ENCODE peak calls at places on chromosomes 2 and 18, in nine cellular contexts. S is kidney; T is sigmoid colon; F is endothelial cell of umbilical vein; Z is RWPE2; A is colonic mucosa; N is ascending aorta; P is H9; K is CD8-positive, alpha-beta memory T cell. E is an unnamed sample.
A peak's percentile ranks its signal among the peaks of the same experiment; 100 is the strongest.

GRCh38 chr2:240170354-240170735 is 29.9 kb upstream of the OTOS start:
- DNase-seq in S (peak; percentile 19), T (no peak), F (no peak), Z (peak; percentile 21), A (no peak), N (no peak), P (no peak), K (no peak), E (no peak)

GRCh38 chr2:100894531-100895156 is 74.7 kb downstream of the NPAS2 start:
- DNase-seq in S (no peak), T (no peak), F (no peak), Z (no peak), A (no peak), N (no peak), P (no peak), K (no peak), E (no peak)

GRCh38 chr2:27989149-27989548 is 98.6 kb downstream of the BABAM2 start:
- DNase-seq in S (no peak), T (no peak), F (no peak), Z (no peak), A (no peak), N (no peak), P (no peak), K (no peak), E (no peak)

GRCh38 chr2:206274434-206275273 is at the start of gene ZDBF2:
- DNase-seq in S (peak; percentile 82), T (peak; percentile 69), F (peak; percentile 73), Z (no peak), A (peak; percentile 45), N (no peak), P (peak; percentile 84), K (peak; percentile 66), E (no peak)

GRCh38 chr18:54480616-54481015 is 110.4 kb upstream of the DYNAP start:
- DNase-seq in S (no peak), T (no peak), F (no peak), Z (no peak), A (no peak), N (no peak), P (peak; percentile 28), K (no peak), E (no peak)

GRCh38 chr18:79900610-79901570 is 50.6 kb downstream of the SLC66A2 start:
- DNase-seq in S (peak; percentile 71), T (peak; percentile 48), F (no peak), Z (peak; percentile 43), A (no peak), N (no peak), P (no peak), K (peak; percentile 43), E (no peak)

GRCh38 chr2:3434654-3435053 is 55.2 kb downstream of the TRAPPC12 start:
- DNase-seq in S (no peak), T (no peak), F (no peak), Z (no peak), A (no peak), N (no peak), P (no peak), K (no peak), E (no peak)

GRCh38 chr2:191321861-191322662 is 76.9 kb downstream of the MYO1B start:
- DNase-seq in S (no peak), T (no peak), F (peak; percentile 33), Z (no peak), A (no peak), N (no peak), P (peak; percentile 81), K (no peak), E (no peak)

GRCh38 chr2:18514838-18515461 is 45.5 kb downstream of the RDH14 start:
- DNase-seq in S (no peak), T (no peak), F (no peak), Z (no peak), A (no peak), N (no peak), P (no peak), K (no peak), E (no peak)

GRCh38 chr2:239905306-239905705 is 119.8 kb downstream of the NDUFA10 start:
- DNase-seq in S (no peak), T (no peak), F (no peak), Z (no peak), A (no peak), N (no peak), P (peak; percentile 10), K (no peak), E (no peak)

GRCh38 chr18:23683671-23684070 is 5.6 kb upstream of the LAMA3 start:
- DNase-seq in S (no peak), T (no peak), F (no peak), Z (no peak), A (no peak), N (no peak), P (no peak), K (no peak), E (no peak)

GRCh38 chr2:216765810-216766259 is 70.5 kb upstream of the IGFBP5 start:
- DNase-seq in S (no peak), T (no peak), F (no peak), Z (no peak), A (no peak), N (no peak), P (peak; percentile 93), K (no peak), E (no peak)

GRCh38 chr18:23134780-23135678 is at the start of gene CABLES1:
- DNase-seq in S (peak; percentile 90), T (peak; percentile 84), F (peak; percentile 84), Z (no peak), A (peak; percentile 68), N (no peak), P (peak; percentile 55), K (no peak), E (no peak)

GRCh38 chr2:6780765-6781274 is 84.9 kb downstream of the CMPK2 start:
- DNase-seq in S (peak; percentile 76), T (peak; percentile 69), F (peak; percentile 50), Z (no peak), A (peak; percentile 23), N (no peak), P (no peak), K (no peak), E (no peak)

GRCh38 chr2:226399006-226399405 is 400.6 kb downstream of the IRS1 start:
- DNase-seq in S (no peak), T (no peak), F (no peak), Z (no peak), A (no peak), N (no peak), P (no peak), K (no peak), E (no peak)

GRCh38 chr2:129753261-129753660 is 226.2 kb upstream of the RAB6C start:
- DNase-seq in S (no peak), T (no peak), F (no peak), Z (no peak), A (no peak), N (no peak), P (peak; percentile 49), K (no peak), E (no peak)

GRCh38 chr2:217839750-217840107 is 163.1 kb downstream of the TNS1 start:
- DNase-seq in S (peak; percentile 53), T (no peak), F (no peak), Z (no peak), A (no peak), N (no peak), P (no peak), K (no peak), E (no peak)
- H3K27ac ChIP-seq in S (no peak overlapping the region), T (peak overlapping the region; percentile 88), F (no peak overlapping the region), Z (no peak overlapping the region), A (no peak overlapping the region), N (peak overlapping the region; percentile 75), P (no peak overlapping the region), K (no peak overlapping the region), E (peak overlapping the region; percentile 93)

GRCh38 chr2:47838249-47838648 is 55.3 kb downstream of the MSH6 start:
- DNase-seq in S (no peak), T (no peak), F (no peak), Z (no peak), A (no peak), N (no peak), P (no peak), K (no peak), E (no peak)
- H3K27ac ChIP-seq in S (no peak overlapping the region), T (no peak overlapping the region), F (no peak overlapping the region), Z (no peak overlapping the region), A (no peak overlapping the region), N (no peak overlapping the region), P (no peak overlapping the region), K (no peak overlapping the region), E (no peak overlapping the region)

GRCh38 chr2:187550797-187551306 is 3.4 kb downstream of the TFPI start:
- DNase-seq in S (no peak), T (no peak), F (peak; percentile 46), Z (no peak), A (no peak), N (no peak), P (no peak), K (no peak), E (no peak)

GRCh38 chr2:187554704-187555082 is 458 bp upstream of the TFPI start:
- DNase-seq in S (no peak), T (no peak), F (no peak), Z (no peak), A (no peak), N (no peak), P (no peak), K (no peak), E (no peak)

GRCh38 chr2:187552959-187553681 is 1.1 kb downstream of the TFPI start:
- DNase-seq in S (no peak), T (no peak), F (peak; percentile 92), Z (no peak), A (no peak), N (no peak), P (no peak), K (no peak), E (no peak)

GRCh38 chr2:187553908-187554703 is at the start of gene TFPI:
- DNase-seq in S (no peak), T (no peak), F (peak; percentile 93), Z (no peak), A (peak; percentile 30), N (no peak), P (no peak), K (no peak), E (no peak)

DNA sequence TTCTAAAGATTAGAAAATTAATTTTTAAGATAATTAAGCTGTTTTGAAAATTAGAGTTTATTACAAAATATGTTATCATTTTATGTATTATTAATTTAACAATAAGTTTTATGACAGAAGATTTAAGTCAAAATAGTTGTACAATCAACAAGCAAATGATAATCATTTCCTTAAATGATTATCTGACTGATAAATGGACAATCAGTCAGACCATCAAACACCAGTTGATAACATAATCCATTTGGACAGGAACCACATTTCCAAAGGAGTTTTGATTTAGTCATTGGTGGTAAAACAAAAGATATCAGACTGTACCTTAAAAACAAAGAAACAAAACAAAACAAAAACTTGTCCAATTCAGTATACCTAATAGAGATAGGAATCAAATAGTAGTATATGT is 1.9 kb downstream of the TFPI start:
- DNase-seq in S (no peak), T (no peak), F (peak; percentile 43), Z (no peak), A (no peak), N (no peak), P (no peak), K (no peak), E (no peak)
- H3K27ac ChIP-seq in S (peak overlapping the region; percentile 20), T (no peak overlapping the region), F (peak overlapping the region; percentile 87), Z (peak overlapping the region; percentile 39), A (no peak overlapping the region), N (peak overlapping the region; percentile 35), P (no peak overlapping the region), K (no peak overlapping the region), E (no peak overlapping the region)

GRCh38 chr18:26764584-26764983 is 100.9 kb downstream of the AQP4 start:
- DNase-seq in S (no peak), T (no peak), F (no peak), Z (no peak), A (no peak), N (no peak), P (no peak), K (no peak), E (no peak)
- H3K27ac ChIP-seq in S (no peak overlapping the region), T (no peak overlapping the region), F (no peak overlapping the region), Z (no peak overlapping the region), A (no peak overlapping the region), N (no peak overlapping the region), P (no peak overlapping the region), K (no peak overlapping the region), E (no peak overlapping the region)

GRCh38 chr2:230870544-230871360 is 6.0 kb downstream of the ITM2C start:
- DNase-seq in S (no peak), T (no peak), F (no peak), Z (no peak), A (peak; percentile 80), N (no peak), P (no peak), K (no peak), E (no peak)
- H3K27ac ChIP-seq in S (peak overlapping the region; percentile 72), T (peak overlapping the region; percentile 80), F (no peak overlapping the region), Z (no peak overlapping the region), A (peak overlapping the region; percentile 97), N (peak overlapping the region; percentile 60), P (no peak overlapping the region), K (no peak overlapping the region), E (no peak overlapping the region)

E was measured in esophagus squamous epithelium.